ENCODE peak calls at places on chromosomes 3 and 15, in ten cellular contexts. F, R, I, P, L, S, Y, X, N and K are unnamed samples.
A peak's percentile ranks its signal among the peaks of the same experiment; 100 is the strongest.

GRCh38 chr15:84099181-84099580 is 136.4 kb upstream of the GOLGA6L4 start:
- DNase-seq in F (peak; percentile 72), R (no peak), I (no peak), P (peak; percentile 22), L (no peak), S (no peak), Y (no peak), X (no peak), N (no peak), K (no peak)

GRCh38 chr15:39581501-39582285 is 814 bp downstream of the THBS1 start:
- DNase-seq in F (peak; percentile 69), R (no peak), I (no peak), P (peak; percentile 72), L (peak; percentile 67), S (peak; percentile 81), Y (peak; percentile 79), X (no peak), N (peak; percentile 77), K (no peak)

GRCh38 chr3:173599673-173600072 is 202.1 kb downstream of the NLGN1 start:
- DNase-seq in F (no peak), R (no peak), I (no peak), P (no peak), L (no peak), S (no peak), Y (no peak), X (no peak), N (no peak), K (no peak)

GRCh38 chr15:31510003-31510402 is 183.4 kb downstream of the KLF13 start:
- DNase-seq in F (no peak), R (no peak), I (no peak), P (no peak), L (no peak), S (no peak), Y (no peak), X (no peak), N (no peak), K (no peak)

GRCh38 chr3:184977796-184978195 is 165.8 kb downstream of the VPS8 start:
- DNase-seq in F (no peak), R (no peak), I (no peak), P (no peak), L (no peak), S (no peak), Y (no peak), X (no peak), N (no peak), K (no peak)

GRCh38 chr3:61813656-61814055 is 252.3 kb downstream of the PTPRG start:
- DNase-seq in F (no peak), R (no peak), I (no peak), P (no peak), L (no peak), S (no peak), Y (no peak), X (no peak), N (no peak), K (no peak)

GRCh38 chr3:29465836-29466235 is 185.0 kb downstream of the RBMS3 start:
- DNase-seq in F (no peak), R (no peak), I (no peak), P (no peak), L (peak; percentile 20), S (no peak), Y (no peak), X (no peak), N (no peak), K (no peak)

GRCh38 chr15:41506796-41507341 is 6.8 kb downstream of the LTK start:
- DNase-seq in F (no peak), R (no peak), I (no peak), P (no peak), L (no peak), S (no peak), Y (no peak), X (no peak), N (no peak), K (no peak)

GRCh38 chr3:105930733-105931132 is 61.9 kb upstream of the CBLB start:
- DNase-seq in F (no peak), R (no peak), I (no peak), P (no peak), L (no peak), S (no peak), Y (no peak), X (no peak), N (no peak), K (no peak)

GRCh38 chr3:105938101-105938500 is 69.3 kb upstream of the CBLB start:
- DNase-seq in F (no peak), R (no peak), I (no peak), P (no peak), L (no peak), S (no peak), Y (peak; percentile 21), X (no peak), N (no peak), K (no peak)

GRCh38 chr3:105938826-105939225 is 70.0 kb upstream of the CBLB start:
- DNase-seq in F (no peak), R (no peak), I (no peak), P (no peak), L (no peak), S (no peak), Y (no peak), X (no peak), N (no peak), K (no peak)

GRCh38 chr3:105933871-105934270 is 65.1 kb upstream of the CBLB start:
- DNase-seq in F (no peak), R (no peak), I (no peak), P (no peak), L (no peak), S (no peak), Y (no peak), X (no peak), N (no peak), K (no peak)
- H3K27ac ChIP-seq in F (no peak overlapping the region), R (no peak overlapping the region), I (no peak overlapping the region), P (no peak overlapping the region), L (no peak overlapping the region), S (no peak overlapping the region), Y (no peak overlapping the region), X (no peak overlapping the region), N (no peak overlapping the region), K (no peak overlapping the region)

GRCh38 chr3:189630667-189631372 is 369 bp upstream of the TP63 start:
- DNase-seq in F (no peak), R (no peak), I (no peak), P (no peak), L (no peak), S (no peak), Y (no peak), X (no peak), N (no peak), K (peak; percentile 17)

GRCh38 chr3:189631373-189631408 is at the start of gene TP63:
- DNase-seq in F (no peak), R (no peak), I (no peak), P (no peak), L (no peak), S (no peak), Y (no peak), X (no peak), N (no peak), K (no peak)

GRCh38 chr3:189629803-189630455 is 1.3 kb upstream of the TP63 start:
- DNase-seq in F (no peak), R (no peak), I (no peak), P (peak; percentile 17), L (peak; percentile 24), S (peak; percentile 60), Y (no peak), X (no peak), N (no peak), K (no peak)

GRCh38 chr3:189631409-189631808 is 220 bp downstream of the TP63 start:
- DNase-seq in F (no peak), R (no peak), I (no peak), P (no peak), L (no peak), S (no peak), Y (no peak), X (no peak), N (no peak), K (no peak)

DNA sequence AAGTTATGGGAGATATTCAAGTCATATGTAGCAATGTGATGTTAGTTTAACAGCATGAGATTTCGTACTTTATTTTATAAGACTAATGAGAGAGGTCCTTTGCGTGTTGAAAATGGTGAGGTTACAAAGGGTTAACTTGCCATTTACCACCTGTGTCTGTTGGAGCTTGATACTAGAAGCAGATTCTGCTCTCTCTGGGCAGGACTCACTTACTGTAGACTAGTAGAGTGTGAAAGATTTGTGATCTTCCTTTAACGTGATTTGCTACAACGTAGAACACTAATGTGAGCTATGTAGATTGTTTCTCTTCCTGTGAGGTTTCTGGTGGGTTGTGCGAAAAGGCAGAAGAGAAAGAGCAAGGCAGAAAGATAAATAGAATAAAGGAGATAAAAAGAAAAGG is 1.0 kb downstream of the TP63 start:
- DNase-seq in F (no peak), R (no peak), I (no peak), P (no peak), L (no peak), S (no peak), Y (no peak), X (no peak), N (no peak), K (no peak)
- H3K4me3 ChIP-seq in F (no peak overlapping the region), R (no peak overlapping the region), I (no peak overlapping the region), P (no peak overlapping the region), L (no peak overlapping the region), S (no peak overlapping the region), Y (no peak overlapping the region), X (no peak overlapping the region), N (no peak overlapping the region), K (no peak overlapping the region)

GRCh38 chr15:57496946-57497944 is 94.5 kb upstream of the MYZAP start:
- DNase-seq in F (peak; percentile 81), R (no peak), I (no peak), P (peak; percentile 64), L (no peak), S (no peak), Y (peak; percentile 68), X (no peak), N (no peak), K (no peak)

GRCh38 chr15:57495037-57495436 is 96.7 kb upstream of the MYZAP start:
- DNase-seq in F (no peak), R (no peak), I (no peak), P (no peak), L (no peak), S (no peak), Y (no peak), X (no peak), N (no peak), K (no peak)

GRCh38 chr15:57496594-57496945 is 95.1 kb upstream of the MYZAP start:
- DNase-seq in F (no peak), R (no peak), I (no peak), P (no peak), L (no peak), S (no peak), Y (no peak), X (no peak), N (no peak), K (no peak)

GRCh38 chr15:57495554-57496235 is 96.0 kb upstream of the MYZAP start:
- DNase-seq in F (no peak), R (no peak), I (no peak), P (no peak), L (no peak), S (no peak), Y (peak; percentile 15), X (no peak), N (no peak), K (no peak)

GRCh38 chr15:57494575-57494974 is 97.1 kb upstream of the MYZAP start:
- DNase-seq in F (no peak), R (no peak), I (no peak), P (no peak), L (no peak), S (no peak), Y (no peak), X (no peak), N (no peak), K (no peak)
- H3K27ac ChIP-seq in F (peak overlapping the region; percentile 96), R (no peak overlapping the region), I (no peak overlapping the region), P (no peak overlapping the region), L (peak overlapping the region; percentile 7), S (no peak overlapping the region), Y (no peak overlapping the region), X (no peak overlapping the region), N (no peak overlapping the region), K (no peak overlapping the region)

GRCh38 chr3:134076816-134077215 is 47.1 kb upstream of the SLCO2A1 start:
- DNase-seq in F (no peak), R (no peak), I (no peak), P (no peak), L (no peak), S (peak; percentile 11), Y (no peak), X (no peak), N (peak; percentile 24), K (no peak)
- H3K4me3 ChIP-seq in F (no peak overlapping the region), R (no peak overlapping the region), I (no peak overlapping the region), P (no peak overlapping the region), L (no peak overlapping the region), S (no peak overlapping the region), Y (no peak overlapping the region), X (no peak overlapping the region), N (no peak overlapping the region), K (no peak overlapping the region)